ENCODE peak calls at places on chromosomes 4 and X, in eight cellular contexts. R is stimulated activated effector memory CD8-positive, alpha-beta T cell treated with anti-CD3 and anti-CD28 coated beads, Interleukin-12 subunit alpha, Interleukin-12 subunit beta, amount 100 ng/mL, for 72 hours; Q is activated CD8-positive, alpha-beta T cell treated with anti-CD3 and anti-CD28 coated beads, Interleukin-2, amount 10 ng/mL, durations not matched to agents 7 days and 5 days; A is upper lobe of left lung; U is activated B cell treated with CpG ODN at 0.5 μM for 24 hours; W is omental fat pad; E is aorta; C is lower lobe of right lung. M is an unnamed sample.

GRCh38 chr4:140061194-140061593 is 92.8 kb downstream of the MAML3 start:
- ATAC-seq in R (no peak), Q (no peak), A (no peak), U (no peak), W (no peak), E (no peak), C (peak), M (no peak)

GRCh38 chrX:74371823-74372222 is 49.5 kb upstream of the SLC16A2 start:
- ATAC-seq in R (no peak), Q (no peak), A (no peak), U (no peak), W (no peak), E (no peak), C (no peak), M (no peak)

GRCh38 chrX:31604629-31605221 is 532.9 kb upstream of the FTHL17 start:
- ATAC-seq in R (no peak), Q (no peak), A (no peak), U (no peak), W (no peak), E (no peak), C (no peak), M (peak)

GRCh38 chr4:7343353-7343655 is 91.4 kb downstream of the PSAPL1 start:
- ATAC-seq in R (no peak), Q (no peak), A (no peak), U (no peak), W (no peak), E (no peak), C (no peak), M (no peak)

GRCh38 chrX:124217289-124218251 is 114.9 kb upstream of the TEX13D start:
- ATAC-seq in R (peak), Q (peak), A (peak), U (peak), W (no peak), E (no peak), C (peak), M (peak)

GRCh38 chr4:138643827-138644226 is 371.8 kb upstream of the NOCT start:
- ATAC-seq in R (no peak), Q (no peak), A (no peak), U (no peak), W (peak), E (no peak), C (no peak), M (no peak)

GRCh38 chr4:40976343-40976742 is 226.6 kb downstream of the NSUN7 start:
- ATAC-seq in R (no peak), Q (no peak), A (no peak), U (no peak), W (peak), E (no peak), C (peak), M (no peak)

GRCh38 chr4:146214238-146214637 is at the start of gene REELD1:
- ATAC-seq in R (no peak), Q (no peak), A (no peak), U (no peak), W (no peak), E (no peak), C (no peak), M (no peak)